ENCODE peak calls at places on chromosomes 1 and 21, in eight cellular contexts. A, R, I, G, T, E, H and L are unnamed samples.

GRCh38 chr1:21607549-21608529 is 61.3 kb downstream of the RAP1GAP start:
- DNase-seq in A (peak; percentile 99), R (no peak), I (no peak), G (peak; percentile 83), T (peak; percentile 58), E (peak; percentile 89), H (peak; percentile 95), L (peak; percentile 79)

GRCh38 chr1:15960808-15961207 is 15.1 kb downstream of the ZBTB17 start:
- DNase-seq in A (no peak), R (no peak), I (no peak), G (no peak), T (no peak), E (no peak), H (no peak), L (no peak)

GRCh38 chr1:72483958-72484357 is 201.6 kb upstream of the NEGR1 start:
- DNase-seq in A (no peak), R (no peak), I (no peak), G (no peak), T (no peak), E (no peak), H (no peak), L (no peak)

GRCh38 chr1:9892563-9893528 is 17.2 kb downstream of the CTNNBIP1 start:
- DNase-seq in A (peak; percentile 77), R (no peak), I (no peak), G (no peak), T (peak; percentile 88), E (peak; percentile 78), H (peak; percentile 80), L (no peak)

GRCh38 chr1:181178241-181178640 is 89.7 kb downstream of the IER5 start:
- DNase-seq in A (no peak), R (no peak), I (no peak), G (no peak), T (no peak), E (no peak), H (no peak), L (peak; percentile 40)

GRCh38 chr1:162732566-162733335 is 57.8 kb upstream of the HSD17B7 start:
- DNase-seq in A (no peak), R (no peak), I (peak; percentile 79), G (peak; percentile 64), T (no peak), E (no peak), H (no peak), L (no peak)

GRCh38 chr21:32886339-32886738 is 114.8 kb upstream of the PAXBP1 start:
- DNase-seq in A (no peak), R (peak; percentile 60), I (no peak), G (no peak), T (no peak), E (no peak), H (no peak), L (no peak)

GRCh38 chr1:153565529-153566374 is at the start of gene S100A2:
- DNase-seq in A (peak; percentile 91), R (peak; percentile 54), I (peak; percentile 89), G (no peak), T (peak; percentile 97), E (peak; percentile 65), H (peak; percentile 46), L (peak; percentile 83)

GRCh38 chr1:15411593-15412487 is 2.2 kb downstream of the EFHD2 start:
- DNase-seq in A (no peak), R (peak; percentile 77), I (peak; percentile 76), G (peak; percentile 54), T (peak; percentile 47), E (peak; percentile 60), H (peak; percentile 65), L (no peak)

GRCh38 chr21:42614391-42614790 is 39.0 kb upstream of the PDE9A start:
- DNase-seq in A (no peak), R (peak; percentile 68), I (no peak), G (no peak), T (no peak), E (no peak), H (no peak), L (no peak)

GRCh38 chr21:42617476-42617875 is 35.9 kb upstream of the PDE9A start:
- DNase-seq in A (no peak), R (no peak), I (no peak), G (no peak), T (no peak), E (no peak), H (no peak), L (no peak)

GRCh38 chr21:42614811-42615342 is 38.5 kb upstream of the PDE9A start:
- DNase-seq in A (peak; percentile 78), R (peak; percentile 70), I (no peak), G (no peak), T (no peak), E (peak; percentile 38), H (peak; percentile 49), L (no peak)

GRCh38 chr21:42616366-42617340 is 36.8 kb upstream of the PDE9A start:
- DNase-seq in A (no peak), R (peak; percentile 46), I (no peak), G (no peak), T (no peak), E (no peak), H (no peak), L (no peak)

GRCh38 chr21:42615924-42616323 is 37.5 kb upstream of the PDE9A start:
- DNase-seq in A (no peak), R (no peak), I (no peak), G (no peak), T (no peak), E (no peak), H (no peak), L (no peak)
- H3K27ac ChIP-seq in A (no peak overlapping the region), R (no peak overlapping the region), I (no peak overlapping the region), G (no peak overlapping the region), T (no peak overlapping the region), E (no peak overlapping the region), H (no peak overlapping the region), L (no peak overlapping the region)

GRCh38 chr21:42245348-42246185 is 26.6 kb downstream of the ABCG1 start:
- DNase-seq in A (no peak), R (no peak), I (no peak), G (no peak), T (no peak), E (no peak), H (no peak), L (no peak)

GRCh38 chr21:42250422-42251403 is 31.8 kb downstream of the ABCG1 start:
- DNase-seq in A (no peak), R (no peak), I (no peak), G (no peak), T (no peak), E (no peak), H (no peak), L (no peak)

GRCh38 chr21:42247716-42248115 is 28.8 kb downstream of the ABCG1 start:
- DNase-seq in A (no peak), R (no peak), I (no peak), G (no peak), T (no peak), E (no peak), H (no peak), L (no peak)

GRCh38 chr21:42248783-42249597 is 30.1 kb downstream of the ABCG1 start:
- DNase-seq in A (no peak), R (no peak), I (no peak), G (no peak), T (no peak), E (no peak), H (no peak), L (no peak)

DNA sequence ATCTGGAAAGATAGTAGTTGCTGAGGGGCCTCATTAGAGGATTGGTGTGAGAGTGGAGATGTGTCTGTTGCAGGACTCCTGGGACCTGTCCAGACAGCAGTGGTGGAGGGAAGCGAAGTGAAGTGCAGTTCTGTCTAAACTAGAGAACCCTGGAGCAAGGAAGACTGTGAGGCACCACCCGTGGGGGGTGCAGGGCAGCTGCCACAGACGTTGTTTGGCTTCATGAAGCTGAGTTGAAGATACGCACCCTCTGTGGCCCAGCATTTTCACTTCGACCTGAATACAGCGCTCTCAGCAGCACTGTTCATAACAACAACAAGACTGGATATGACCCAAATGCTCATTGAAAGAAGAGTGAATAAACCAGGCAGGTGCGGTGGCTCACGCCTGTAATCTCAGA is 29.3 kb downstream of the ABCG1 start:
- DNase-seq in A (no peak), R (no peak), I (no peak), G (no peak), T (no peak), E (no peak), H (no peak), L (no peak)
- H3K27ac ChIP-seq in A (no peak overlapping the region), R (no peak overlapping the region), I (no peak overlapping the region), G (no peak overlapping the region), T (no peak overlapping the region), E (no peak overlapping the region), H (no peak overlapping the region), L (no peak overlapping the region)

DNA sequence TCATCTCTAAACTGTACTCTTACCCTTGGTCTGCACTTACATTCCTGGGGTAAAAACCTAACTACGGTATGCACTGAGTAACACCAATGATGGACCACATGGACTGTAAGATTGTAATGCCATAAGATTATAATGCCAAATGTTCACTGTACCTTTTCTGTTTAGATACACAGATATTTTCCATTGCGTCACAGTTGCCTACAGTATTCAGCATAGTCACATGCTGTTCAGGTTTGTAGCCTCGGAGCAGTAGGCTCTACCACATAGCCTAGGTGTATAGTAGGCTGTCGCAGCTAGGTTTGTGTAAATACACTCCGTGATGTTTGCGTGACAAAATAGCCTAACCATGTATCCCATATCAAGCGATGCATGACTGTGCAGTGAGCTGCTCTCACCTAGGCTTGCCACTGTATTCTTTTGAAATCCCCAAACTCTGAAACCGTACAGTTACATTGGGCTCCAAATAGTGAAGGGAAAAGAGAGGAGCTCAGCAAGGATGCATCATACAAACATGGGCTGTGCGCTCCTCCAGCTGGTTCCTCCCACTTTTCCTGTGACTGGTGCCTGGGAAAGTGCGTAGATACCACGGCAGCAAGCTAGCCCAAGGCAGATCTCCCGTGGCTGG is 35.2 kb downstream of the CFAP57 start:
- DNase-seq in A (no peak), R (no peak), I (no peak), G (no peak), T (peak; percentile 70), E (peak; percentile 57), H (no peak), L (no peak)
- H3K27ac ChIP-seq in A (peak overlapping the region; percentile 86), R (no peak overlapping the region), I (no peak overlapping the region), G (peak overlapping the region; percentile 73), T (peak overlapping the region; percentile 97), E (peak overlapping the region; percentile 95), H (peak overlapping the region; percentile 13), L (peak overlapping the region; percentile 45)

GRCh38 chr21:31875424-31876097 is 2.7 kb downstream of the HUNK start:
- DNase-seq in A (no peak), R (no peak), I (no peak), G (no peak), T (peak; percentile 52), E (no peak), H (no peak), L (no peak)

GRCh38 chr21:31873696-31874599 is 1.1 kb downstream of the HUNK start:
- DNase-seq in A (no peak), R (no peak), I (no peak), G (peak; percentile 60), T (peak; percentile 33), E (no peak), H (peak; percentile 51), L (no peak)

GRCh38 chr21:31873275-31873695 is 465 bp downstream of the HUNK start:
- DNase-seq in A (no peak), R (no peak), I (no peak), G (peak; percentile 23), T (no peak), E (no peak), H (no peak), L (no peak)

GRCh38 chr21:31872452-31873274 is at the start of gene HUNK:
- DNase-seq in A (no peak), R (no peak), I (no peak), G (peak; percentile 15), T (peak; percentile 54), E (no peak), H (no peak), L (peak; percentile 65)

GRCh38 chr21:31874817-31875216 is 2.0 kb downstream of the HUNK start:
- DNase-seq in A (no peak), R (no peak), I (no peak), G (no peak), T (no peak), E (no peak), H (no peak), L (no peak)
- H3K27ac ChIP-seq in A (no peak overlapping the region), R (no peak overlapping the region), I (no peak overlapping the region), G (no peak overlapping the region), T (no peak overlapping the region), E (no peak overlapping the region), H (no peak overlapping the region), L (no peak overlapping the region)